ENCODE peak calls at places on chromosomes 7 and 10, in five cellular contexts. E is IMR-90, L is K562, C is A549, K is GM12878. D is an unnamed sample.

GRCh38 chr7:11714676-11715075 is 117.3 kb downstream of the THSD7A start:
- DNase-seq in E (no peak), K (no peak), C (no peak), L (no peak), D (no peak)

GRCh38 chr7:69736411-69736810 is 138.1 kb downstream of the AUTS2 start:
- DNase-seq in C (no peak), K (no peak), L (no peak), E (no peak), D (no peak)

GRCh38 chr7:98913026-98913425 is 34.7 kb downstream of the TRRAP start:
- DNase-seq in E (no peak), C (no peak), K (no peak), L (no peak), D (no peak)

GRCh38 chr7:103962070-103962469 is 27.4 kb downstream of the RELN start:
- DNase-seq in C (no peak), K (no peak), L (no peak), E (no peak), D (no peak)

GRCh38 chr7:88758355-88759215 is 915 bp upstream of the ZNF804B start:
- DNase-seq in K (no peak), E (no peak), C (no peak), L (no peak), D (peak)

GRCh38 chr10:42989481-42989921 is 87.4 kb upstream of the RET start:
- DNase-seq in L (no peak), C (no peak), E (no peak), K (no peak), D (no peak)

GRCh38 chr10:96608262-96608661 is 21.4 kb upstream of the TM9SF3 start:
- DNase-seq in C (no peak), E (no peak), L (no peak), K (no peak), D (no peak)

GRCh38 chr7:129438839-129439640 is 4.8 kb downstream of the STRIP2 start:
- DNase-seq in C (peak), K (no peak), E (peak), L (peak), D (no peak)

GRCh38 chr10:6212266-6212640 is 9.5 kb downstream of the PFKFB3 start:
- DNase-seq in E (no peak), L (no peak), C (no peak), K (no peak), D (no peak)

GRCh38 chr7:155190608-155191536 is 106.8 kb upstream of the INSIG1 start:
- DNase-seq in C (peak), L (peak), K (no peak), E (no peak), D (peak)

GRCh38 chr7:106679153-106679931 is 18.4 kb upstream of the CCDC71L start:
- DNase-seq in K (no peak), E (peak), C (no peak), L (peak), D (no peak)

GRCh38 chr10:118041316-118041715 is 5.4 kb downstream of the RAB11FIP2 start:
- DNase-seq in C (no peak), K (no peak), L (no peak), E (peak), D (no peak)

GRCh38 chr7:17460665-17461064 is 162.2 kb downstream of the AHR start:
- DNase-seq in E (no peak), K (no peak), C (no peak), L (no peak), D (no peak)

GRCh38 chr7:27835408-27835807 is 95.4 kb downstream of the TAX1BP1 start:
- DNase-seq in L (no peak), E (peak), C (no peak), K (no peak), D (no peak)

GRCh38 chr7:138226001-138226476 is 149.8 kb downstream of the AKR1D1 start:
- DNase-seq in E (no peak), L (no peak), C (no peak), K (no peak), D (no peak)

GRCh38 chr7:47610506-47611044 is 28.7 kb upstream of the TNS3 start:
- DNase-seq in L (no peak), C (peak), K (no peak), E (peak), D (no peak)

GRCh38 chr7:34249192-34249591 is 343.9 kb downstream of the BMPER start:
- DNase-seq in K (no peak), E (no peak), L (no peak), C (no peak), D (no peak)

GRCh38 chr10:69819713-69820506 is 18.2 kb downstream of the COL13A1 start:
- DNase-seq in E (peak), L (no peak), K (no peak), C (no peak), D (no peak)

DNA sequence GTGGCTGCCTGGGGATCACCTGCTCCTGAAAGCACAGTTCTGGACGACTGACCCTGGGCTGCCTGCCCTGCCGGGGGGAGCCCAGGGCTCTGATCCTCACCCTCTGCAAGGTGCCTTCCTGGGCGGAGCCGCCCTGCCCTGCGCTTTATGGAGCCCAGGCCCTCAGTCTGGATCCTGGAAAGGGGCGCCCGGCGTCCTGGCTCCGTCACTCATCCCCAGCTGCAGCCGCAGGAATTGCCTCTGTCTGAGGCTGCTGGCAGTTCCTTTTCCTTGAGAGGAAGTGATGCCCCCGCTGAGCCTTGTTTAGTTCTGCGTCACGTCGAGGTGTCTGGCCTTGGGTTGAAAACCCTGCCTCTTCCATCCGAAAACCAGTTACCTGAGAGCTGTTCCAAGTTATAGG is 5.2 kb downstream of the MAFK start:
- DNase-seq in K (no peak), C (no peak), E (no peak), L (no peak), D (no peak)
- TF ChIP-seq BHLHE40 in K (no peak), C (no peak), E (no peak), L (no peak), D (no peak)

GRCh38 chr10:103397191-103397825 is 882 bp downstream of the PDCD11 start:
- DNase-seq in L (no peak), E (no peak), C (no peak), K (no peak), D (no peak)

GRCh38 chr10:103394180-103394579 is 2.1 kb downstream of the ATP5MK start:
- DNase-seq in K (no peak), E (no peak), C (no peak), L (peak), D (no peak)

GRCh38 chr10:103395754-103396066 is 565 bp downstream of the ATP5MK start:
- DNase-seq in E (peak), C (no peak), K (no peak), L (no peak), D (no peak)

GRCh38 chr10:103396789-103397087 is 312 bp downstream of the PDCD11 start:
- DNase-seq in E (no peak), C (no peak), K (no peak), L (peak), D (no peak)

GRCh38 chr10:103396067-103396788 is at the start of the genes ATP5MK and PDCD11:
- DNase-seq in C (peak), K (peak), L (peak), E (peak), D (peak)
- TF ChIP-seq BHLHE40 in C (no peak), K (peak), L (peak), E (peak), D (no peak)

DNA sequence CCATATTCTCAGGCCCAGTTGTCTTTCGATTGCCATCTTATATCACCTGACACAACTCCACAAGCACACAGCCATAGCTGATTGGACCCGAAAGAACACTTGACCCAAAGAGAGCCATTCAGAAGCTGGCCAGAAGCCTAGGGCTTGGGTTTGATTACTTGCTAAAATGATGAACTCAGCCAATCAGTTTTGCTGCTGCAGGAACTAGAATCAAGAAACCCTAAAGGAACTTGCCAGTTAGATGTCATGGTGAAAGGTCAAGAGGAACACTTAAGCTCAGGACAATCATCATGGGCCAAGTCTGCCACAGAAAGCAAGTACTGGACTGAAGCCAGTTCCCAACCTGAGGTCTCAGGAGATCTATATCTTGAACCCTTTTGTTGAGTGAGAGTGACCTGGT is 150.0 kb downstream of the SGMS1 start:
- DNase-seq in L (no peak), E (no peak), K (no peak), C (no peak), D (no peak)
- TF ChIP-seq BHLHE40 in L (no peak), E (no peak), K (no peak), C (no peak), D (no peak)

GRCh38 chr10:123554656-123555055 is 111.5 kb upstream of the GPR26 start:
- DNase-seq in L (no peak), C (no peak), K (no peak), E (no peak), D (no peak)
- TF ChIP-seq BHLHE40 in L (no peak), C (no peak), K (no peak), E (no peak), D (no peak)

GRCh38 chr10:30059209-30060107 is at the start of gene JCAD:
- DNase-seq in L (peak), C (peak), E (no peak), K (no peak), D (peak)
- TF ChIP-seq BHLHE40 in L (no peak), C (no peak), E (no peak), K (no peak), D (no peak)

GRCh38 chr7:131255242-131255641 is 72.4 kb upstream of the MKLN1 start:
- DNase-seq in E (no peak), K (no peak), C (no peak), L (no peak), D (no peak)
- TF ChIP-seq BHLHE40 in E (no peak), K (no peak), C (no peak), L (no peak), D (no peak)

DNA sequence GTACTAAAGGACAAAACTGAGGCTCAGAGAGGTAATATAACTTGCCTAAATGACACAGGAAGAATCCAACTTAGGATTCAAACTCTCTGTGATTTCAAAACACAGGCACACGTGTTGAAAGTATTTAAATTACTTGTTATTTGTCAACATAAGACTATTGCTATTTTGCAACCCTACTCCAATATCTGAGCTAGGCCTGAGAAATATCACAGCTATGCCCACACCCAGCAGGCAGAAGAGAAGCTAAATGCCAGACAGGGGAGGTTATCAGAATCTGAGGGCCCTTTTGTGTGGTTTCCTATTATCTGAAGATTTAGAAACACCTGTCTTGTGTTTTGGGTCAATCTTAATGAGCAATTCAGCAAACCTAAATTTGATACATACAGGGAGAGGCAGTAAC is 204.2 kb downstream of the ANK3 start:
- DNase-seq in L (no peak), E (no peak), K (no peak), C (no peak), D (no peak)
- TF ChIP-seq BHLHE40 in L (no peak), E (no peak), K (no peak), C (no peak), D (no peak)

GRCh38 chr10:64101611-64102263 is 580.5 kb downstream of the REEP3 start:
- DNase-seq in C (no peak), E (no peak), K (no peak), L (no peak), D (no peak)
- TF ChIP-seq BHLHE40 in C (no peak), E (no peak), K (no peak), L (no peak), D (no peak)

D was measured in HEK293T.